ENCODE peak calls at places on chromosomes 6 and 20, in six cellular contexts. One of them, this sample, is unnamed. For H3K27me3 and H3K36me3, the result is how much of the 10 kb centered on the place peaks cover.

GRCh38 chr6:168432196-168432595 is 8.8 kb upstream of the SMOC2 start:
- DNase-seq in BJ: no peak
- DNase-seq in breast epithelium: no peak
- DNase-seq in left lung: no peak
- DNase-seq in cardiac muscle cell: no peak
- DNase-seq in spleen: no peak
- DNase-seq in this sample: no peak

GRCh38 chr6:50913105-50913770 is 94.6 kb downstream of the TFAP2B start:
- DNase-seq in cardiac muscle cell: no peak
- DNase-seq in breast epithelium: no peak
- DNase-seq in BJ: no peak
- DNase-seq in spleen: no peak
- DNase-seq in left lung: no peak
- DNase-seq in this sample: no peak

GRCh38 chr6:81265106-81265505 is 487.4 kb downstream of the TENT5A start:
- DNase-seq in breast epithelium: no peak
- DNase-seq in cardiac muscle cell: peak
- DNase-seq in left lung: no peak
- DNase-seq in spleen: no peak
- DNase-seq in BJ: peak
- DNase-seq in this sample: peak

GRCh38 chr20:19094959-19095541 is 117.4 kb upstream of the SLC24A3 start:
- DNase-seq in left lung: no peak
- DNase-seq in spleen: no peak
- DNase-seq in cardiac muscle cell: no peak
- DNase-seq in breast epithelium: no peak
- DNase-seq in BJ: no peak
- DNase-seq in this sample: no peak

GRCh38 chr6:143575440-143575839 is 63.9 kb upstream of the FUCA2 start:
- DNase-seq in cardiac muscle cell: peak
- DNase-seq in breast epithelium: peak
- DNase-seq in spleen: no peak
- DNase-seq in BJ: no peak
- DNase-seq in left lung: no peak
- DNase-seq in this sample: peak

GRCh38 chr6:101445527-101445926 is 52.0 kb downstream of the GRIK2 start:
- DNase-seq in BJ: peak
- DNase-seq in cardiac muscle cell: no peak
- DNase-seq in left lung: no peak
- DNase-seq in breast epithelium: no peak
- DNase-seq in spleen: no peak
- DNase-seq in this sample: no peak

GRCh38 chr6:165615629-165616028 is 47.4 kb downstream of the PDE10A start:
- DNase-seq in breast epithelium: no peak
- DNase-seq in left lung: no peak
- DNase-seq in BJ: no peak
- DNase-seq in cardiac muscle cell: peak
- DNase-seq in spleen: no peak
- DNase-seq in this sample: no peak

GRCh38 chr20:33319986-33320385 is 37.0 kb downstream of the BPIFB1 start:
- DNase-seq in BJ: no peak
- DNase-seq in cardiac muscle cell: no peak
- DNase-seq in spleen: no peak
- DNase-seq in breast epithelium: no peak
- DNase-seq in left lung: no peak
- DNase-seq in this sample: no peak

GRCh38 chr6:35046098-35046497 is 95.0 kb downstream of the TCP11 start:
- DNase-seq in left lung: no peak
- DNase-seq in cardiac muscle cell: no peak
- DNase-seq in breast epithelium: no peak
- DNase-seq in BJ: no peak
- DNase-seq in spleen: no peak
- DNase-seq in this sample: no peak

GRCh38 chr6:38612386-38612965 is 27.3 kb downstream of the BTBD9 start:
- DNase-seq in BJ: peak
- DNase-seq in left lung: no peak
- DNase-seq in cardiac muscle cell: peak
- DNase-seq in spleen: no peak
- DNase-seq in breast epithelium: no peak
- DNase-seq in this sample: no peak

GRCh38 chr6:37732688-37733087 is 35.0 kb upstream of the MDGA1 start:
- DNase-seq in breast epithelium: no peak
- DNase-seq in cardiac muscle cell: no peak
- DNase-seq in spleen: no peak
- DNase-seq in left lung: no peak
- DNase-seq in BJ: no peak
- DNase-seq in this sample: no peak

GRCh38 chr20:46894579-46894958 is at the start of gene EYA2:
- DNase-seq in cardiac muscle cell: peak
- DNase-seq in spleen: no peak
- DNase-seq in BJ: no peak
- DNase-seq in breast epithelium: no peak
- DNase-seq in left lung: no peak
- DNase-seq in this sample: peak

GRCh38 chr20:51487525-51488279 is 54.8 kb downstream of the NFATC2 start:
- DNase-seq in BJ: no peak
- DNase-seq in breast epithelium: peak
- DNase-seq in left lung: no peak
- DNase-seq in cardiac muscle cell: peak
- DNase-seq in spleen: peak
- DNase-seq in this sample: peak

GRCh38 chr6:30013296-30013922 is 47.7 kb upstream of the POLR1H start:
- DNase-seq in left lung: no peak
- DNase-seq in spleen: no peak
- DNase-seq in BJ: no peak
- DNase-seq in breast epithelium: no peak
- DNase-seq in cardiac muscle cell: peak
- DNase-seq in this sample: no peak

GRCh38 chr6:64712606-64713005 is 994.4 kb downstream of the EYS start:
- DNase-seq in left lung: no peak
- DNase-seq in cardiac muscle cell: peak
- DNase-seq in breast epithelium: no peak
- DNase-seq in spleen: no peak
- DNase-seq in BJ: no peak
- DNase-seq in this sample: no peak

GRCh38 chr6:125752773-125753172 is 3.3 kb downstream of the HEY2 start:
- DNase-seq in breast epithelium: no peak
- DNase-seq in spleen: no peak
- DNase-seq in cardiac muscle cell: no peak
- DNase-seq in BJ: no peak
- DNase-seq in left lung: no peak
- DNase-seq in this sample: no peak

GRCh38 chr6:143241110-143241509 is 180.4 kb downstream of the AIG1 start:
- DNase-seq in spleen: no peak
- DNase-seq in BJ: no peak
- DNase-seq in breast epithelium: no peak
- DNase-seq in cardiac muscle cell: no peak
- DNase-seq in left lung: no peak
- DNase-seq in this sample: no peak

GRCh38 chr6:71733970-71734899 is 152.1 kb upstream of the RIMS1 start:
- DNase-seq in spleen: no peak
- DNase-seq in BJ: no peak
- DNase-seq in left lung: no peak
- DNase-seq in breast epithelium: no peak
- DNase-seq in cardiac muscle cell: no peak
- DNase-seq in this sample: no peak

GRCh38 chr20:62543470-62544302 is 67.9 kb upstream of the GATA5 start:
- DNase-seq in BJ: no peak
- DNase-seq in left lung: no peak
- DNase-seq in spleen: no peak
- DNase-seq in breast epithelium: no peak
- DNase-seq in cardiac muscle cell: no peak
- DNase-seq in this sample: no peak
- H3K27me3 ChIP-seq in BJ: under half
- H3K27me3 ChIP-seq in left lung: under half
- H3K27me3 ChIP-seq in spleen: under half
- H3K27me3 ChIP-seq in breast epithelium: under half
- H3K27me3 ChIP-seq in cardiac muscle cell: under half
- H3K27me3 ChIP-seq in this sample: under half

GRCh38 chr20:54172856-54173652 is 732 bp downstream of the CYP24A1 start:
- DNase-seq in left lung: no peak
- DNase-seq in breast epithelium: no peak
- DNase-seq in BJ: no peak
- DNase-seq in spleen: no peak
- DNase-seq in cardiac muscle cell: peak
- DNase-seq in this sample: no peak

GRCh38 chr20:54172532-54172855 is 1.3 kb downstream of the CYP24A1 start:
- DNase-seq in left lung: no peak
- DNase-seq in spleen: no peak
- DNase-seq in cardiac muscle cell: no peak
- DNase-seq in BJ: no peak
- DNase-seq in breast epithelium: no peak
- DNase-seq in this sample: no peak

GRCh38 chr20:54173653-54174451 is at the start of gene CYP24A1:
- DNase-seq in left lung: no peak
- DNase-seq in spleen: peak
- DNase-seq in breast epithelium: no peak
- DNase-seq in BJ: no peak
- DNase-seq in cardiac muscle cell: peak
- DNase-seq in this sample: peak

GRCh38 chr20:54176610-54177009 is 2.8 kb upstream of the CYP24A1 start:
- DNase-seq in cardiac muscle cell: no peak
- DNase-seq in breast epithelium: no peak
- DNase-seq in left lung: no peak
- DNase-seq in spleen: no peak
- DNase-seq in BJ: no peak
- DNase-seq in this sample: no peak

GRCh38 chr20:54174452-54175175 is 828 bp upstream of the CYP24A1 start:
- DNase-seq in breast epithelium: no peak
- DNase-seq in cardiac muscle cell: peak
- DNase-seq in BJ: no peak
- DNase-seq in spleen: no peak
- DNase-seq in left lung: no peak
- DNase-seq in this sample: no peak
- H3K4me3 ChIP-seq in breast epithelium: peak
- H3K4me3 ChIP-seq in cardiac muscle cell: peak
- H3K4me3 ChIP-seq in BJ: no peak
- H3K4me3 ChIP-seq in spleen: no peak
- H3K4me3 ChIP-seq in left lung: no peak
- H3K4me3 ChIP-seq in this sample: no peak

GRCh38 chr20:57173986-57174385 is 92.5 kb downstream of the BMP7 start:
- DNase-seq in left lung: no peak
- DNase-seq in cardiac muscle cell: no peak
- DNase-seq in breast epithelium: no peak
- DNase-seq in spleen: no peak
- DNase-seq in BJ: no peak
- DNase-seq in this sample: no peak
- H3K36me3 ChIP-seq in left lung: under half
- H3K36me3 ChIP-seq in cardiac muscle cell: under half
- H3K36me3 ChIP-seq in breast epithelium: under half
- H3K36me3 ChIP-seq in spleen: under half
- H3K36me3 ChIP-seq in BJ: under half
- H3K36me3 ChIP-seq in this sample: under half

DNA sequence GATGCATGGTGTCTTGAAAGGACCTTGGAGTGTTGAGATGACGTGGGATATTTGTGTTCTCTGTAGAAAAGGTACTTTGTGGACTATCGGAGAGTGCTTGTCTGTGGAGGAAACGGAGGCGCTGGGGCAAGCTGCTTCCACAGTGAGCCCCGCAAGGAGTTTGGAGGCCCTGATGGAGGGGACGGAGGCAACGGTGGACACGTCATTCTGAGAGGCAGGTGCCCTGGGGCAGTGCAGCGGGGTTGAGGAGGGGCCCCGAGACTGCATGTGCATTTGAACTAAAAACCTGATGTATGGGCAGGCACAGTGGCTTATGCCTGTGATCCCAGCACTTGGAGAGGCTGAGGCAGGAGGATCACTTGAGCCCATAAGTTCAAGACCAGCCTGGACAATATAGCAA is 12.9 kb downstream of the MTG2 start:
- DNase-seq in left lung: no peak
- DNase-seq in breast epithelium: no peak
- DNase-seq in BJ: no peak
- DNase-seq in spleen: peak
- DNase-seq in cardiac muscle cell: no peak
- DNase-seq in this sample: no peak
- H3K27me3 ChIP-seq in left lung: under half
- H3K27me3 ChIP-seq in breast epithelium: under half
- H3K27me3 ChIP-seq in BJ: under half
- H3K27me3 ChIP-seq in spleen: under half
- H3K27me3 ChIP-seq in cardiac muscle cell: under half
- H3K27me3 ChIP-seq in this sample: under half

DNA sequence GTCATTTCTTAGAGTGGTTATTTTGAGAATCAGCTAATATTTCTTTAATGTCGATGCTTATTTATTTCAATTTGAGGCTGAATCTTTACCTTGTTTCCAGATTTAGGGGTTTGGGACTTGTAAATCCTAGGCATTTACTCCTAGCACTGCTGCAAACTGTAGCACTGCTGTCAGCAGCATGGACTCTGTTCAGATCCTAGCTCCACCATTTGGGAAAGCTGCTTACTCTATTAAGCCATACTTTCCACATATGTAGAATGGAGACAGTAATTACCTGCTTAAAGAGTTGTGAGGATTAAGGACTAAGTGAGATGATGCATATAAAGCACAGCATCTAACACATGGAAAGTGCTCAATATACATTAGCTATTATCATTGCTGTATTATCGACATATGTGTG is 28.7 kb downstream of the TMEM242 start:
- DNase-seq in spleen: no peak
- DNase-seq in cardiac muscle cell: no peak
- DNase-seq in breast epithelium: no peak
- DNase-seq in BJ: no peak
- DNase-seq in left lung: no peak
- DNase-seq in this sample: no peak
- H3K4me3 ChIP-seq in spleen: no peak
- H3K4me3 ChIP-seq in cardiac muscle cell: no peak
- H3K4me3 ChIP-seq in breast epithelium: no peak
- H3K4me3 ChIP-seq in BJ: no peak
- H3K4me3 ChIP-seq in left lung: no peak
- H3K4me3 ChIP-seq in this sample: no peak